ENCODE peak calls at places on chromosomes 6 and 20, in six cellular contexts. T is WTC11; R is transverse colon; M is RWPE1; P is anterior cingulate cortex; B is CD8-positive, alpha-beta T cell. L is an unnamed sample.

GRCh38 chr20:32589256-32589655 is 4.1 kb upstream of the NOL4L start:
- DNase-seq in T (no peak), R (no peak), M (peak; percentile 70), P (no peak), B (no peak), L (no peak)

GRCh38 chr6:55818482-55818881 is 56.9 kb downstream of the BMP5 start:
- DNase-seq in T (no peak), R (no peak), M (no peak), P (no peak), B (no peak), L (no peak)

GRCh38 chr6:155188707-155189496 is 74.9 kb upstream of the CLDN20 start:
- DNase-seq in T (no peak), R (no peak), M (peak; percentile 62), P (no peak), B (no peak), L (peak; percentile 87)

GRCh38 chr6:108549741-108550140 is 11.0 kb upstream of the FOXO3 start:
- DNase-seq in T (no peak), R (no peak), M (no peak), P (no peak), B (no peak), L (no peak)

GRCh38 chr6:25477006-25477590 is 174.9 kb upstream of the SCGN start:
- DNase-seq in T (no peak), R (no peak), M (no peak), P (no peak), B (no peak), L (no peak)

GRCh38 chr6:43668151-43669028 is 19.2 kb downstream of the MRPS18A start:
- DNase-seq in T (peak; percentile 70), R (peak; percentile 70), M (no peak), P (peak; percentile 16), B (peak; percentile 14), L (no peak)

GRCh38 chr6:118917550-118918321 is 17.2 kb downstream of the MCM9 start:
- DNase-seq in T (no peak), R (no peak), M (no peak), P (no peak), B (no peak), L (no peak)

GRCh38 chr6:168355716-168356522 is 36.3 kb upstream of the DACT2 start:
- DNase-seq in T (peak; percentile 71), R (peak; percentile 68), M (peak; percentile 62), P (peak; percentile 17), B (no peak), L (no peak)

GRCh38 chr20:25000268-25000801 is 7.8 kb upstream of the APMAP start:
- DNase-seq in T (no peak), R (peak; percentile 38), M (peak; percentile 91), P (no peak), B (no peak), L (peak; percentile 44)

GRCh38 chr6:116616757-116617093 is 446 bp downstream of the RSPH4A start:
- DNase-seq in T (peak; percentile 28), R (peak; percentile 9), M (peak; percentile 6), P (no peak), B (no peak), L (no peak)

GRCh38 chr6:77072694-77073409 is 390.4 kb downstream of the HTR1B start:
- DNase-seq in T (no peak), R (no peak), M (no peak), P (no peak), B (no peak), L (no peak)

GRCh38 chr6:116596815-116597214 is 19.5 kb upstream of the RSPH4A start:
- DNase-seq in T (peak; percentile 19), R (no peak), M (no peak), P (no peak), B (no peak), L (no peak)

GRCh38 chr20:23435675-23436539 is 3.6 kb upstream of the CSTL1 start:
- DNase-seq in T (no peak), R (peak; percentile 66), M (no peak), P (no peak), B (no peak), L (no peak)

GRCh38 chr6:3612341-3613041 is 139.0 kb downstream of the PXDC1 start:
- DNase-seq in T (no peak), R (no peak), M (peak; percentile 92), P (no peak), B (no peak), L (no peak)

GRCh38 chr6:151998784-151999183 is 191.3 kb downstream of the ESR1 start:
- DNase-seq in T (no peak), R (no peak), M (no peak), P (no peak), B (no peak), L (no peak)

GRCh38 chr6:166251655-166252054 is 56.5 kb downstream of the PRR18 start:
- DNase-seq in T (no peak), R (no peak), M (no peak), P (no peak), B (no peak), L (no peak)

GRCh38 chr6:110410534-110410933 is 4.8 kb downstream of the DDO start:
- DNase-seq in T (no peak), R (no peak), M (no peak), P (no peak), B (no peak), L (no peak)

GRCh38 chr20:53716385-53716784 is 122.7 kb upstream of the ZNF217 start:
- DNase-seq in T (no peak), R (no peak), M (no peak), P (no peak), B (no peak), L (no peak)

GRCh38 chr6:39292637-39293036 is 21.6 kb downstream of the KCNK17 start:
- DNase-seq in T (no peak), R (no peak), M (no peak), P (no peak), B (no peak), L (no peak)

GRCh38 chr20:19738936-19739335 is 19.1 kb upstream of the RIN2 start:
- DNase-seq in T (no peak), R (no peak), M (no peak), P (no peak), B (no peak), L (no peak)